ENCODE peak calls at places on chromosome X, in four cellular contexts. J, Q, Z and S are unnamed samples.

GRCh38 chrX:115957862-115958490 is 212.6 kb upstream of the AGTR2 start:
- DNase-seq in J (no peak), Q (no peak), Z (peak; percentile 21), S (peak; percentile 11)

GRCh38 chrX:129759576-129760061 is 20.1 kb upstream of the SASH3 start:
- DNase-seq in J (no peak), Q (no peak), Z (no peak), S (no peak)

GRCh38 chrX:130738638-130739195 is 164.3 kb downstream of the ENOX2 start:
- DNase-seq in J (no peak), Q (peak; percentile 47), Z (no peak), S (no peak)

GRCh38 chrX:44072631-44073030 is 99.4 kb upstream of the NDP start:
- DNase-seq in J (no peak), Q (no peak), Z (no peak), S (no peak)

GRCh38 chrX:74104356-74105065 is 199.5 kb upstream of the ZCCHC13 start:
- DNase-seq in J (no peak), Q (no peak), Z (no peak), S (no peak)

GRCh38 chrX:44025611-44026010 is 52.4 kb upstream of the NDP start:
- DNase-seq in J (no peak), Q (no peak), Z (no peak), S (no peak)

GRCh38 chrX:137052641-137053235 is 18.9 kb upstream of the GPR101 start:
- DNase-seq in J (no peak), Q (no peak), Z (no peak), S (no peak)

GRCh38 chrX:19440713-19441112 is 74.6 kb downstream of the MAP3K15 start:
- DNase-seq in J (no peak), Q (no peak), Z (no peak), S (no peak)

GRCh38 chrX:119981286-119982070 is 37.9 kb upstream of the NKAP start:
- DNase-seq in J (no peak), Q (peak; percentile 49), Z (peak; percentile 3), S (peak; percentile 51)

GRCh38 chrX:57329008-57329407 is 42.5 kb downstream of the FAAH2 start:
- DNase-seq in J (no peak), Q (peak; percentile 35), Z (peak; percentile 2), S (no peak)

GRCh38 chrX:15441464-15441863 is 51.7 kb downstream of the PIR start:
- DNase-seq in J (no peak), Q (no peak), Z (no peak), S (no peak)

GRCh38 chrX:18457000-18457399 is 31.6 kb downstream of the CDKL5 start:
- DNase-seq in J (no peak), Q (no peak), Z (no peak), S (no peak)

GRCh38 chrX:21831496-21831895 is 7.9 kb upstream of the MBTPS2 start:
- DNase-seq in J (no peak), Q (no peak), Z (peak; percentile 88), S (no peak)

GRCh38 chrX:150360331-150360730 is 2.8 kb upstream of the MAMLD1 start:
- DNase-seq in J (no peak), Q (no peak), Z (no peak), S (no peak)

GRCh38 chrX:40041915-40042314 is 55.8 kb downstream of the BCOR start:
- DNase-seq in J (no peak), Q (no peak), Z (no peak), S (no peak)

GRCh38 chrX:110178179-110178865 is 139.6 kb downstream of the AMMECR1 start:
- DNase-seq in J (no peak), Q (no peak), Z (no peak), S (peak; percentile 39)

GRCh38 chrX:77014655-77015377 is 432.4 kb upstream of the FGF16 start:
- DNase-seq in J (no peak), Q (peak; percentile 43), Z (peak; percentile 74), S (no peak)

GRCh38 chrX:10415704-10416001 is 204.7 kb downstream of the MID1 start:
- DNase-seq in J (no peak), Q (no peak), Z (no peak), S (no peak)

GRCh38 chrX:15241258-15241657 is 28.6 kb downstream of the ASB9 start:
- DNase-seq in J (no peak), Q (no peak), Z (no peak), S (no peak)

GRCh38 chrX:6448003-6448402 is 86.9 kb downstream of the VCX3A start:
- DNase-seq in J (no peak), Q (no peak), Z (no peak), S (no peak)

GRCh38 chrX:120452131-120452530 is 17.0 kb downstream of the LAMP2 start:
- DNase-seq in J (no peak), Q (peak; percentile 43), Z (peak; percentile 4), S (peak; percentile 34)

GRCh38 chrX:24081661-24082154 is 27.0 kb downstream of the EIF2S3 start:
- DNase-seq in J (no peak), Q (peak; percentile 49), Z (peak; percentile 44), S (peak; percentile 10)

GRCh38 chrX:68829594-68830485 is 1.0 kb downstream of the EFNB1 start:
- DNase-seq in J (no peak), Q (peak; percentile 40), Z (no peak), S (peak; percentile 16)

GRCh38 chrX:155215443-155216178 is 649 bp upstream of the VBP1 start:
- DNase-seq in J (no peak), Q (no peak), Z (no peak), S (no peak)

GRCh38 chrX:136754641-136755040 is 26.1 kb downstream of the ARHGEF6 start:
- DNase-seq in J (no peak), Q (no peak), Z (no peak), S (no peak)

GRCh38 chrX:2690856-2691542 is at the start of gene CD99:
- DNase-seq in J (peak; percentile 46), Q (peak; percentile 85), Z (peak; percentile 80), S (peak; percentile 91)

GRCh38 chrX:20623448-20623847 is 356.7 kb upstream of the RPS6KA3 start:
- DNase-seq in J (no peak), Q (no peak), Z (no peak), S (no peak)

GRCh38 chrX:20620301-20620700 is 353.6 kb upstream of the RPS6KA3 start:
- DNase-seq in J (no peak), Q (no peak), Z (no peak), S (no peak)
- TF ChIP-seq CBX5 in J (no peak), Q (no peak), Z (no peak), S (no peak)

DNA sequence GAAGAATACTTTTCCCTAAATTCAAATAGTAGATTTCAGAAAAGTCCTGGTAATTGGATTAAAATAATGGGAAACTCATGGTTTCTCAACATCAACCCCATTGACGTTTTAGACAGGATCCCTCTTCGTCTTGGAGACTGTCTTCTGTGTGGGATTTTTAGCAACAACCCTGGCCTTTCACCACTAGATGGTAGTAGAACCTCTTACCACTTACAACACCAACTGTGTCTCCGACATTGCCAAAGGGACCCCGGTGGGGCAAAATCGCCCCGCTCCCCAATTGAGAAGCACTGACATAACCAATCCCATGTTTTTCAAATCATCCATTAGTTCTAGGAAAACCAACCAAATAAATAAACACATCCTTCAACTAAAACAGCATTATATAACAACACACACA is 16.9 kb upstream of the ANOS1 start:
- DNase-seq in J (no peak), Q (no peak), Z (no peak), S (peak; percentile 12)
- TF ChIP-seq CBX5 in J (no peak), Q (no peak), Z (no peak), S (no peak)

GRCh38 chrX:776529-777230 is 146.1 kb downstream of the SHOX start:
- DNase-seq in J (no peak), Q (no peak), Z (no peak), S (no peak)

GRCh38 chrX:784829-785228 is 154.2 kb downstream of the SHOX start:
- DNase-seq in J (no peak), Q (no peak), Z (no peak), S (no peak)

GRCh38 chrX:776061-776460 is 145.5 kb downstream of the SHOX start:
- DNase-seq in J (no peak), Q (no peak), Z (no peak), S (no peak)

GRCh38 chrX:786441-786881 is 155.9 kb downstream of the SHOX start:
- DNase-seq in J (no peak), Q (peak; percentile 37), Z (no peak), S (no peak)

GRCh38 chrX:781216-782211 is 150.9 kb downstream of the SHOX start:
- DNase-seq in J (no peak), Q (no peak), Z (no peak), S (no peak)
- TF ChIP-seq CBX5 in J (no peak), Q (no peak), Z (no peak), S (no peak)

GRCh38 chrX:8194216-8194615 is 23.1 kb upstream of the VCX2 start:
- DNase-seq in J (no peak), Q (no peak), Z (no peak), S (no peak)
- TF ChIP-seq CBX5 in J (no peak), Q (no peak), Z (no peak), S (no peak)

GRCh38 chrX:13747836-13748235 is 13.3 kb downstream of the OFD1 start:
- DNase-seq in J (no peak), Q (no peak), Z (peak; percentile 21), S (peak; percentile 13)

GRCh38 chrX:13752141-13752540 is 17.6 kb downstream of the OFD1 start:
- DNase-seq in J (no peak), Q (no peak), Z (no peak), S (no peak)

GRCh38 chrX:13750812-13751211 is 16.3 kb downstream of the OFD1 start:
- DNase-seq in J (no peak), Q (no peak), Z (no peak), S (no peak)

GRCh38 chrX:13748486-13748885 is 13.9 kb downstream of the OFD1 start:
- DNase-seq in J (no peak), Q (no peak), Z (no peak), S (no peak)

DNA sequence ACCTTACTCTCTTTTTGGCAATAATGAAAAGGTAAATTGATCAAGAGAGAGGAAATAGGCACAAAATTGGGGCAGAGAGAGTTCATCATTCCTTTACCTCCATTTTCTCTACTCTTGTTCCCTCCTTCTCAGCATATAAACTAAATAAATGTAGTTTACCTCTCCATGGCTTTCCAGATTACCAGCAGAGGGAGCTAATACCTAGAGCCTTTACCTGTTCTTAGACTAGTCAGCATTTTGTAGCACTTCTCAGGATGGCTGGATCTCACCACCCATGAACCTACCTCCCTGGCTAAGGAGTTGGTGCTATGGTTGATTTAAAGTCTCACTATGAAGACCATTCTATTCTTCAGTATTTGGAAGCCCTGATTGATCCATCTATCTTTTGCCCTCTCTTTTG is 15.7 kb downstream of the OFD1 start:
- DNase-seq in J (no peak), Q (no peak), Z (peak; percentile 16), S (no peak)
- TF ChIP-seq CBX5 in J (no peak), Q (no peak), Z (no peak), S (no peak)

DNA sequence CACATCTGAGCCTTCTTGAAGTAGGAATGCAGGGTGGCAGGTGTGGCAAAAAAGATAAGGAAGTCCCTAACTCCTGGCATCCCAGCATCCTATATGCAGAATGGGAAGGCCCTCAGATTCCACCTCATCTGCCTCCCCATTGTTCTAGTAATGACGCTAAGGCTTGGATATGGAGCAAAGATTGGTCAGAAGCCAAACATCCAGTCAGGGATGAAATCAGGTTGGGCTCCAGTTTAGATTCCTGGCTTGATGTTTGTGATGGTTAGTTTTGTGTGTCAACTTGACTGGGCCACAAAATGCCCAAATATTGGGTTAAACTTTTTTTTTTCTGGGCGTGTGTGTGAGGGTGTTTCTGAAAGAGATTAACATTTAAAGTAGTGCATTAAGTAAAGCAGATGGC is 39.6 kb upstream of the MAGEA4 start:
- DNase-seq in J (no peak), Q (no peak), Z (no peak), S (no peak)
- TF ChIP-seq CBX5 in J (no peak), Q (no peak), Z (no peak), S (no peak)